ENCODE peak calls at places on chromosomes 2 and 18, in eight cellular contexts. One of them, this sample, is unnamed.

GRCh38 chr2:203535078-203535783 is at the start of gene RAPH1:
- DNase-seq in hippocampal formation: peak; percentile 60
- DNase-seq in NT2/D1: peak; percentile 74
- DNase-seq in fibroblast of lung: peak; percentile 89
- DNase-seq in thoracic aorta: peak; percentile 34
- DNase-seq in OCI-M1: peak; percentile 69
- DNase-seq in COLO829: peak; percentile 81
- DNase-seq in bronchial epithelial cell: peak; percentile 94
- DNase-seq in this sample: peak; percentile 75

GRCh38 chr2:101803945-101804696 is 106.6 kb downstream of the MAP4K4 start:
- DNase-seq in bronchial epithelial cell: no peak
- DNase-seq in OCI-M1: no peak
- DNase-seq in COLO829: peak; percentile 48
- DNase-seq in thoracic aorta: no peak
- DNase-seq in NT2/D1: no peak
- DNase-seq in hippocampal formation: peak; percentile 22
- DNase-seq in fibroblast of lung: no peak
- DNase-seq in this sample: no peak

GRCh38 chr2:74006424-74006823 is 21.7 kb downstream of the TET3 start:
- DNase-seq in bronchial epithelial cell: no peak
- DNase-seq in OCI-M1: no peak
- DNase-seq in hippocampal formation: peak; percentile 41
- DNase-seq in fibroblast of lung: no peak
- DNase-seq in COLO829: no peak
- DNase-seq in NT2/D1: no peak
- DNase-seq in thoracic aorta: no peak
- DNase-seq in this sample: no peak

GRCh38 chr2:74206180-74206688 is 7.8 kb downstream of the MTHFD2 start:
- DNase-seq in fibroblast of lung: peak; percentile 38
- DNase-seq in bronchial epithelial cell: peak; percentile 74
- DNase-seq in COLO829: no peak
- DNase-seq in OCI-M1: peak; percentile 75
- DNase-seq in thoracic aorta: no peak
- DNase-seq in NT2/D1: no peak
- DNase-seq in hippocampal formation: no peak
- DNase-seq in this sample: no peak

GRCh38 chr2:239555566-239555895 is 154.7 kb upstream of the HDAC4 start:
- DNase-seq in COLO829: no peak
- DNase-seq in thoracic aorta: no peak
- DNase-seq in hippocampal formation: no peak
- DNase-seq in NT2/D1: no peak
- DNase-seq in bronchial epithelial cell: no peak
- DNase-seq in fibroblast of lung: no peak
- DNase-seq in OCI-M1: no peak
- DNase-seq in this sample: no peak

GRCh38 chr2:69916151-69916550 is 1.2 kb downstream of the MXD1 start:
- DNase-seq in thoracic aorta: no peak
- DNase-seq in COLO829: no peak
- DNase-seq in OCI-M1: peak; percentile 34
- DNase-seq in bronchial epithelial cell: peak; percentile 55
- DNase-seq in fibroblast of lung: no peak
- DNase-seq in hippocampal formation: no peak
- DNase-seq in NT2/D1: no peak
- DNase-seq in this sample: no peak

GRCh38 chr2:203987959-203988358 is 51.4 kb downstream of the ICOS start:
- DNase-seq in thoracic aorta: no peak
- DNase-seq in bronchial epithelial cell: no peak
- DNase-seq in OCI-M1: no peak
- DNase-seq in NT2/D1: no peak
- DNase-seq in fibroblast of lung: no peak
- DNase-seq in COLO829: no peak
- DNase-seq in hippocampal formation: no peak
- DNase-seq in this sample: no peak

GRCh38 chr18:8825273-8825672 is 119.9 kb downstream of the MTCL1 start:
- DNase-seq in thoracic aorta: no peak
- DNase-seq in COLO829: no peak
- DNase-seq in hippocampal formation: no peak
- DNase-seq in NT2/D1: no peak
- DNase-seq in OCI-M1: no peak
- DNase-seq in fibroblast of lung: no peak
- DNase-seq in bronchial epithelial cell: no peak
- DNase-seq in this sample: no peak

GRCh38 chr18:35513181-35513932 is 15.6 kb upstream of the INO80C start:
- DNase-seq in hippocampal formation: no peak
- DNase-seq in thoracic aorta: no peak
- DNase-seq in OCI-M1: no peak
- DNase-seq in NT2/D1: no peak
- DNase-seq in bronchial epithelial cell: peak; percentile 92
- DNase-seq in fibroblast of lung: peak; percentile 86
- DNase-seq in COLO829: no peak
- DNase-seq in this sample: no peak

GRCh38 chr18:23225518-23225917 is 90.2 kb downstream of the CABLES1 start:
- DNase-seq in OCI-M1: no peak
- DNase-seq in COLO829: no peak
- DNase-seq in NT2/D1: no peak
- DNase-seq in bronchial epithelial cell: no peak
- DNase-seq in fibroblast of lung: peak; percentile 98
- DNase-seq in hippocampal formation: no peak
- DNase-seq in thoracic aorta: no peak
- DNase-seq in this sample: peak; percentile 45

GRCh38 chr2:55327470-55328230 is 58.6 kb upstream of the MTIF2 start:
- DNase-seq in hippocampal formation: no peak
- DNase-seq in fibroblast of lung: no peak
- DNase-seq in NT2/D1: no peak
- DNase-seq in bronchial epithelial cell: no peak
- DNase-seq in thoracic aorta: no peak
- DNase-seq in COLO829: no peak
- DNase-seq in OCI-M1: no peak
- DNase-seq in this sample: no peak

GRCh38 chr2:8847400-8847799 is 10.0 kb upstream of the KIDINS220 start:
- DNase-seq in OCI-M1: no peak
- DNase-seq in bronchial epithelial cell: peak; percentile 58
- DNase-seq in thoracic aorta: no peak
- DNase-seq in COLO829: no peak
- DNase-seq in NT2/D1: no peak
- DNase-seq in fibroblast of lung: peak; percentile 16
- DNase-seq in hippocampal formation: no peak
- DNase-seq in this sample: peak; percentile 25

GRCh38 chr18:71442830-71443229 is 1101.3 kb downstream of the CBLN2 start:
- DNase-seq in OCI-M1: no peak
- DNase-seq in hippocampal formation: no peak
- DNase-seq in NT2/D1: no peak
- DNase-seq in fibroblast of lung: peak; percentile 88
- DNase-seq in thoracic aorta: no peak
- DNase-seq in COLO829: no peak
- DNase-seq in bronchial epithelial cell: no peak
- DNase-seq in this sample: no peak

GRCh38 chr2:29921560-29921915 is at the start of gene ALK:
- DNase-seq in fibroblast of lung: peak; percentile 86
- DNase-seq in OCI-M1: no peak
- DNase-seq in bronchial epithelial cell: peak; percentile 75
- DNase-seq in hippocampal formation: peak; percentile 84
- DNase-seq in thoracic aorta: peak; percentile 30
- DNase-seq in NT2/D1: peak; percentile 94
- DNase-seq in COLO829: peak; percentile 98
- DNase-seq in this sample: peak; percentile 85

GRCh38 chr2:51000849-51001617 is 30.9 kb downstream of the NRXN1 start:
- DNase-seq in fibroblast of lung: no peak
- DNase-seq in bronchial epithelial cell: no peak
- DNase-seq in NT2/D1: peak; percentile 54
- DNase-seq in hippocampal formation: peak; percentile 65
- DNase-seq in thoracic aorta: no peak
- DNase-seq in COLO829: peak; percentile 71
- DNase-seq in OCI-M1: peak; percentile 66
- DNase-seq in this sample: peak; percentile 95

GRCh38 chr18:69067048-69067447 is 269.2 kb downstream of the CCDC102B start:
- DNase-seq in fibroblast of lung: no peak
- DNase-seq in thoracic aorta: no peak
- DNase-seq in hippocampal formation: no peak
- DNase-seq in bronchial epithelial cell: no peak
- DNase-seq in NT2/D1: no peak
- DNase-seq in COLO829: no peak
- DNase-seq in OCI-M1: no peak
- DNase-seq in this sample: no peak

GRCh38 chr18:68724021-68724420 is 9.1 kb upstream of the TMX3 start:
- DNase-seq in bronchial epithelial cell: no peak
- DNase-seq in NT2/D1: no peak
- DNase-seq in COLO829: no peak
- DNase-seq in thoracic aorta: no peak
- DNase-seq in fibroblast of lung: no peak
- DNase-seq in OCI-M1: no peak
- DNase-seq in hippocampal formation: no peak
- DNase-seq in this sample: no peak

GRCh38 chr18:48827321-48828200 is 123.2 kb downstream of the SMAD7 start:
- DNase-seq in OCI-M1: peak; percentile 86
- DNase-seq in fibroblast of lung: peak; percentile 76
- DNase-seq in COLO829: no peak
- DNase-seq in hippocampal formation: no peak
- DNase-seq in thoracic aorta: no peak
- DNase-seq in bronchial epithelial cell: no peak
- DNase-seq in NT2/D1: peak; percentile 50
- DNase-seq in this sample: no peak

GRCh38 chr2:113370030-113370429 is 67.5 kb upstream of the ZNG1B start:
- DNase-seq in bronchial epithelial cell: no peak
- DNase-seq in NT2/D1: no peak
- DNase-seq in hippocampal formation: no peak
- DNase-seq in thoracic aorta: no peak
- DNase-seq in fibroblast of lung: no peak
- DNase-seq in OCI-M1: no peak
- DNase-seq in COLO829: no peak
- DNase-seq in this sample: no peak

GRCh38 chr2:232668805-232669444 is 28.2 kb upstream of the GIGYF2 start:
- DNase-seq in COLO829: no peak
- DNase-seq in OCI-M1: peak; percentile 35
- DNase-seq in thoracic aorta: no peak
- DNase-seq in hippocampal formation: peak; percentile 47
- DNase-seq in fibroblast of lung: peak; percentile 13
- DNase-seq in bronchial epithelial cell: no peak
- DNase-seq in NT2/D1: no peak
- DNase-seq in this sample: no peak

GRCh38 chr2:30455339-30455738 is 8.3 kb downstream of the LCLAT1 start:
- DNase-seq in OCI-M1: peak; percentile 35
- DNase-seq in NT2/D1: no peak
- DNase-seq in fibroblast of lung: no peak
- DNase-seq in bronchial epithelial cell: no peak
- DNase-seq in COLO829: no peak
- DNase-seq in hippocampal formation: no peak
- DNase-seq in thoracic aorta: no peak
- DNase-seq in this sample: no peak

GRCh38 chr18:54191352-54191751 is 33.1 kb downstream of the MBD2 start:
- DNase-seq in COLO829: no peak
- DNase-seq in NT2/D1: no peak
- DNase-seq in thoracic aorta: no peak
- DNase-seq in fibroblast of lung: no peak
- DNase-seq in hippocampal formation: no peak
- DNase-seq in bronchial epithelial cell: peak; percentile 71
- DNase-seq in OCI-M1: no peak
- DNase-seq in this sample: no peak

GRCh38 chr2:9782197-9782719 is 61.0 kb upstream of the TAF1B start:
- DNase-seq in fibroblast of lung: no peak
- DNase-seq in thoracic aorta: no peak
- DNase-seq in bronchial epithelial cell: peak; percentile 91
- DNase-seq in COLO829: no peak
- DNase-seq in OCI-M1: no peak
- DNase-seq in NT2/D1: no peak
- DNase-seq in hippocampal formation: no peak
- DNase-seq in this sample: no peak

GRCh38 chr2:124320072-124320471 is 295.0 kb downstream of the CNTNAP5 start:
- DNase-seq in hippocampal formation: no peak
- DNase-seq in thoracic aorta: no peak
- DNase-seq in COLO829: no peak
- DNase-seq in bronchial epithelial cell: no peak
- DNase-seq in OCI-M1: no peak
- DNase-seq in fibroblast of lung: no peak
- DNase-seq in NT2/D1: no peak
- DNase-seq in this sample: no peak

This sample was measured in foreskin melanocyte.